ENCODE peak calls at places on chromosomes 16 and 17, in eight cellular contexts. P is fibroblast of villous mesenchyme; U is activated gamma-delta T cell treated with Interleukin-2 at 50 U/mL for 16 hours; O is T-helper 2 cell; H is stimulated activated CD4-positive, alpha-beta T cell treated with anti-CD3 and anti-CD28 coated beads, TNF-alpha, amount 100 ng/mL, for 1 hour; N is A549; Z is cortex of kidney; D is naive B cell. J is an unnamed sample.

GRCh38 chr17:77844681-77845080 is 113.8 kb upstream of the TNRC6C start:
- DNase-seq in P (no peak), U (no peak), O (no peak), H (no peak), N (no peak), Z (no peak), D (no peak), J (no peak)

GRCh38 chr17:10121971-10122707 is 76.3 kb downstream of the GAS7 start:
- DNase-seq in P (no peak), U (peak; percentile 40), O (no peak), H (no peak), N (no peak), Z (no peak), D (peak; percentile 61), J (no peak)

GRCh38 chr16:21260870-21261791 is 17.0 kb downstream of the CRYM start:
- DNase-seq in P (peak; percentile 36), U (no peak), O (no peak), H (no peak), N (peak; percentile 89), Z (no peak), D (no peak), J (peak; percentile 52)

GRCh38 chr17:50758989-50759544 is 8.3 kb downstream of the ANKRD40CL start:
- DNase-seq in P (no peak), U (no peak), O (no peak), H (no peak), N (no peak), Z (no peak), D (no peak), J (no peak)

GRCh38 chr17:39082482-39082881 is 69.0 kb downstream of the PLXDC1 start:
- DNase-seq in P (no peak), U (no peak), O (no peak), H (no peak), N (no peak), Z (no peak), D (no peak), J (no peak)

GRCh38 chr16:4313563-4314531 is 2.0 kb upstream of the GLIS2 start:
- DNase-seq in P (peak; percentile 53), U (no peak), O (no peak), H (no peak), N (peak; percentile 95), Z (no peak), D (no peak), J (no peak)

GRCh38 chr17:67093348-67093747 is 49.0 kb downstream of the CACNG1 start:
- DNase-seq in P (no peak), U (no peak), O (no peak), H (no peak), N (no peak), Z (no peak), D (no peak), J (no peak)

GRCh38 chr16:17374668-17375255 is 96.0 kb downstream of the XYLT1 start:
- DNase-seq in P (no peak), U (no peak), O (no peak), H (no peak), N (no peak), Z (no peak), D (no peak), J (no peak)

GRCh38 chr16:15644306-15644961 is 1.5 kb upstream of the MARF1 start:
- DNase-seq in P (peak; percentile 33), U (no peak), O (no peak), H (no peak), N (peak; percentile 54), Z (no peak), D (no peak), J (peak; percentile 97)

GRCh38 chr17:77127735-77128361 is 12.9 kb upstream of the SEC14L1 start:
- DNase-seq in P (no peak), U (peak; percentile 62), O (peak; percentile 47), H (peak; percentile 27), N (no peak), Z (no peak), D (peak; percentile 39), J (no peak)

GRCh38 chr17:79950711-79951110 is 85.0 kb downstream of the TBC1D16 start:
- DNase-seq in P (no peak), U (no peak), O (no peak), H (no peak), N (no peak), Z (no peak), D (no peak), J (no peak)

GRCh38 chr17:75271955-75272847 is 1.2 kb upstream of the MIF4GD start:
- DNase-seq in P (no peak), U (no peak), O (no peak), H (no peak), N (peak; percentile 33), Z (no peak), D (no peak), J (no peak)

GRCh38 chr17:37535906-37536305 is 46.2 kb downstream of the DUSP14 start:
- DNase-seq in P (no peak), U (no peak), O (no peak), H (no peak), N (no peak), Z (no peak), D (no peak), J (no peak)

GRCh38 chr16:2946649-2947048 is 17.4 kb upstream of the KREMEN2 start:
- DNase-seq in P (no peak), U (no peak), O (no peak), H (no peak), N (no peak), Z (no peak), D (no peak), J (no peak)

GRCh38 chr17:83096401-83097220 is 17.2 kb downstream of the METRNL start:
- DNase-seq in P (no peak), U (no peak), O (no peak), H (no peak), N (no peak), Z (no peak), D (no peak), J (no peak)

GRCh38 chr17:43791589-43791988 is 11.4 kb downstream of the CFAP97D1 start:
- DNase-seq in P (peak; percentile 50), U (no peak), O (no peak), H (no peak), N (peak; percentile 71), Z (no peak), D (no peak), J (no peak)

GRCh38 chr16:53142823-53143568 is 88.2 kb downstream of the CHD9 start:
- DNase-seq in P (peak; percentile 74), U (no peak), O (no peak), H (no peak), N (peak; percentile 26), Z (no peak), D (no peak), J (peak; percentile 92)

GRCh38 chr17:1629647-1630310 is 1.1 kb upstream of the SLC43A2 start:
- DNase-seq in P (peak; percentile 43), U (peak; percentile 75), O (peak; percentile 54), H (peak; percentile 45), N (peak; percentile 73), Z (no peak), D (peak; percentile 77), J (no peak)

GRCh38 chr16:6133009-6133408 is 1035.4 kb upstream of the EEF2KMT start:
- DNase-seq in P (no peak), U (no peak), O (no peak), H (no peak), N (no peak), Z (no peak), D (no peak), J (no peak)

GRCh38 chr17:7234100-7235012 is at the start of gene DVL2:
- DNase-seq in P (peak; percentile 96), U (peak; percentile 95), O (peak; percentile 93), H (peak; percentile 87), N (peak; percentile 98), Z (no peak), D (peak; percentile 95), J (peak; percentile 88)

GRCh38 chr16:50282010-50282538 is 15.7 kb downstream of the ADCY7 start:
- DNase-seq in P (peak; percentile 61), U (peak; percentile 67), O (peak; percentile 42), H (no peak), N (no peak), Z (no peak), D (peak; percentile 94), J (no peak)

GRCh38 chr16:28101533-28101890 is 38.0 kb upstream of the GSG1L start:
- DNase-seq in P (no peak), U (no peak), O (no peak), H (no peak), N (no peak), Z (no peak), D (no peak), J (no peak)

GRCh38 chr16:616771-617586 is 13.8 kb upstream of the WFIKKN1 start:
- DNase-seq in P (no peak), U (no peak), O (no peak), H (no peak), N (no peak), Z (no peak), D (no peak), J (no peak)

GRCh38 chr17:77237232-77238008 is 96.7 kb downstream of the SEC14L1 start:
- DNase-seq in P (no peak), U (no peak), O (no peak), H (no peak), N (no peak), Z (no peak), D (no peak), J (no peak)

GRCh38 chr17:78873519-78874340 is 29.3 kb downstream of the CEP295NL start:
- DNase-seq in P (no peak), U (no peak), O (no peak), H (no peak), N (no peak), Z (no peak), D (no peak), J (no peak)

GRCh38 chr17:44781553-44782348 is 23.0 kb downstream of the ADAM11 start:
- DNase-seq in P (no peak), U (no peak), O (no peak), H (no peak), N (no peak), Z (no peak), D (no peak), J (no peak)

GRCh38 chr17:40646791-40647548 is 648 bp downstream of the SMARCE1 start:
- DNase-seq in P (peak; percentile 68), U (peak; percentile 45), O (peak; percentile 38), H (no peak), N (no peak), Z (no peak), D (no peak), J (no peak)

GRCh38 chr16:51577621-51578303 is 426.7 kb upstream of the SALL1 start:
- DNase-seq in P (no peak), U (no peak), O (no peak), H (no peak), N (peak; percentile 20), Z (no peak), D (no peak), J (peak; percentile 80)

GRCh38 chr17:75514299-75515228 is 773 bp downstream of the CASKIN2 start:
- DNase-seq in P (peak; percentile 23), U (no peak), O (no peak), H (no peak), N (no peak), Z (no peak), D (no peak), J (no peak)

GRCh38 chr16:1698680-1699079 is 7.3 kb upstream of the MAPK8IP3 start:
- DNase-seq in P (no peak), U (no peak), O (no peak), H (no peak), N (no peak), Z (no peak), D (no peak), J (no peak)

GRCh38 chr16:73000020-73000906 is 47.7 kb downstream of the ZFHX3 start:
- DNase-seq in P (no peak), U (no peak), O (no peak), H (no peak), N (no peak), Z (no peak), D (no peak), J (no peak)

GRCh38 chr16:26365555-26365954 is 673.8 kb downstream of the HS3ST4 start:
- DNase-seq in P (no peak), U (no peak), O (no peak), H (no peak), N (no peak), Z (no peak), D (no peak), J (no peak)

GRCh38 chr17:56679148-56679766 is 85.8 kb downstream of the NOG start:
- DNase-seq in P (peak; percentile 35), U (no peak), O (no peak), H (no peak), N (peak; percentile 23), Z (no peak), D (no peak), J (no peak)